ENCODE peak calls at places on chromosomes 16 and 17, in ten cellular contexts. J, Y, S, O, I, Z, L, H, Q and E are unnamed samples.

GRCh38 chr16:71351558-71351901 is 7.0 kb upstream of the CALB2 start:
- DNase-seq in Z (no peak), Q (no peak), J (no peak), O (no peak), L (peak), Y (no peak), H (no peak), I (no peak), S (no peak), E (no peak)

GRCh38 chr16:88337021-88337420 is 45.7 kb upstream of the ZNF469 start:
- DNase-seq in Z (no peak), L (no peak), Y (no peak), H (peak), J (no peak), I (no peak), S (no peak), Q (peak), O (peak), E (no peak)

GRCh38 chr17:82200743-82201497 is 11.7 kb downstream of the CCDC57 start:
- DNase-seq in S (no peak), I (no peak), O (no peak), Q (no peak), Z (no peak), H (no peak), Y (peak), J (no peak), L (no peak), E (no peak)

GRCh38 chr16:13912891-13913290 is 7.1 kb upstream of the ERCC4 start:
- DNase-seq in H (no peak), O (no peak), Z (no peak), Q (no peak), S (no peak), L (no peak), J (no peak), Y (no peak), I (no peak), E (no peak)

GRCh38 chr17:44110011-44110686 is 13.3 kb downstream of the HDAC5 start:
- DNase-seq in H (no peak), L (no peak), Z (no peak), S (no peak), Q (no peak), J (no peak), I (no peak), Y (no peak), O (no peak), E (no peak)

GRCh38 chr17:76955191-76955590 is 87.0 kb downstream of the MGAT5B start:
- DNase-seq in J (no peak), Z (no peak), Q (no peak), S (no peak), L (no peak), H (no peak), I (no peak), O (no peak), Y (no peak), E (no peak)

GRCh38 chr17:43661699-43662431 is at the start of gene MEOX1:
- DNase-seq in Q (peak), Y (no peak), I (no peak), O (peak), L (no peak), H (peak), Z (no peak), J (no peak), S (no peak), E (peak)

GRCh38 chr16:79415983-79416641 is 184.4 kb downstream of the MAF start:
- DNase-seq in S (peak), Q (no peak), Y (no peak), H (no peak), Z (no peak), O (no peak), J (no peak), I (no peak), L (no peak), E (no peak)

GRCh38 chr17:28641579-28641978 is 3.4 kb downstream of the BLTP2 start:
- DNase-seq in I (no peak), S (no peak), Y (no peak), Q (no peak), L (no peak), J (no peak), Z (no peak), H (no peak), O (no peak), E (no peak)

GRCh38 chr17:60169921-60170817 is 20.4 kb downstream of the CA4 start:
- DNase-seq in L (no peak), Z (peak), I (peak), O (peak), S (no peak), H (peak), Y (peak), Q (no peak), J (no peak), E (peak)

GRCh38 chr17:50056217-50056960 is 479 bp downstream of the ITGA3 start:
- DNase-seq in I (peak), O (peak), S (no peak), H (peak), J (no peak), Q (peak), Y (peak), Z (peak), L (peak), E (peak)

GRCh38 chr17:1931759-1932579 is 93.2 kb downstream of the RTN4RL1 start:
- DNase-seq in L (peak), S (no peak), I (no peak), Q (peak), O (peak), H (peak), Y (no peak), Z (no peak), J (no peak), E (no peak)

GRCh38 chr16:8310356-8310755 is 280.0 kb downstream of the TMEM114 start:
- DNase-seq in I (no peak), H (no peak), S (no peak), Q (no peak), J (no peak), Y (no peak), Z (no peak), O (no peak), L (no peak), E (no peak)

GRCh38 chr17:67390006-67390645 is 13.0 kb downstream of the PITPNC1 start:
- DNase-seq in Z (no peak), H (no peak), I (no peak), J (no peak), O (peak), Y (no peak), S (no peak), L (no peak), Q (no peak), E (no peak)

GRCh38 chr17:76481091-76481655 is 13.8 kb downstream of the AANAT start:
- DNase-seq in S (no peak), Q (no peak), Y (no peak), L (no peak), J (no peak), I (peak), O (no peak), H (no peak), Z (no peak), E (no peak)

GRCh38 chr17:34068506-34069035 is 186.5 kb upstream of the CCL2 start:
- DNase-seq in L (no peak), S (no peak), J (no peak), I (no peak), Y (no peak), Z (no peak), O (no peak), H (no peak), Q (no peak), E (no peak)

GRCh38 chr17:41366070-41366469 is 3.5 kb downstream of the KRT33B start:
- DNase-seq in J (no peak), I (no peak), Y (no peak), S (no peak), L (no peak), Z (no peak), Q (no peak), H (no peak), O (no peak), E (no peak)

GRCh38 chr16:73017321-73017720 is 30.6 kb downstream of the ZFHX3 start:
- DNase-seq in Q (no peak), O (no peak), H (no peak), S (peak), J (no peak), Z (no peak), I (no peak), Y (no peak), L (no peak), E (no peak)

GRCh38 chr16:1871974-1872635 is at the start of gene MEIOB:
- DNase-seq in Z (peak), Y (peak), L (peak), S (no peak), I (no peak), H (no peak), Q (peak), O (no peak), J (no peak), E (no peak)

GRCh38 chr16:49828545-49829267 is 27.2 kb downstream of the ZNF423 start:
- DNase-seq in O (no peak), H (no peak), I (no peak), Z (no peak), Y (no peak), Q (no peak), J (no peak), L (no peak), S (no peak), E (no peak)

GRCh38 chr16:85415196-85415988 is 197.7 kb upstream of the GSE1 start:
- DNase-seq in H (no peak), J (no peak), Z (peak), I (no peak), Y (no peak), L (peak), Q (no peak), O (no peak), S (no peak), E (no peak)

GRCh38 chr17:44353656-44354331 is 8.7 kb downstream of the GRN start:
- DNase-seq in L (no peak), H (peak), I (no peak), S (no peak), Q (no peak), J (no peak), Y (peak), Z (peak), O (no peak), E (no peak)

GRCh38 chr17:372157-373152 is 19.8 kb upstream of the RPH3AL start:
- DNase-seq in H (no peak), Y (no peak), O (peak), L (no peak), I (no peak), Z (no peak), Q (no peak), J (no peak), S (no peak), E (no peak)

GRCh38 chr17:34582185-34582900 is 3.0 kb downstream of the TMEM132E start:
- DNase-seq in Q (no peak), J (no peak), Y (no peak), L (no peak), I (no peak), Z (no peak), S (no peak), H (no peak), O (no peak), E (no peak)

GRCh38 chr16:74888227-74888862 is 96.6 kb downstream of the WDR59 start:
- DNase-seq in I (no peak), Y (no peak), S (no peak), Z (no peak), L (no peak), H (no peak), J (no peak), Q (no peak), O (no peak), E (no peak)

GRCh38 chr16:56836410-56836834 is 28.6 kb upstream of the SLC12A3 start:
- DNase-seq in J (no peak), S (no peak), L (no peak), Y (no peak), Q (no peak), Z (no peak), H (no peak), I (no peak), O (no peak), E (no peak)

GRCh38 chr17:69523252-69523861 is 108.9 kb downstream of the MAP2K6 start:
- DNase-seq in S (no peak), I (peak), H (peak), L (peak), J (no peak), O (peak), Y (peak), Q (peak), Z (no peak), E (peak)
- H3K4me3 ChIP-seq in S (no peak), I (no peak), H (no peak), L (no peak), J (no peak), O (no peak), Y (no peak), Q (no peak), Z (no peak), E (no peak)

DNA sequence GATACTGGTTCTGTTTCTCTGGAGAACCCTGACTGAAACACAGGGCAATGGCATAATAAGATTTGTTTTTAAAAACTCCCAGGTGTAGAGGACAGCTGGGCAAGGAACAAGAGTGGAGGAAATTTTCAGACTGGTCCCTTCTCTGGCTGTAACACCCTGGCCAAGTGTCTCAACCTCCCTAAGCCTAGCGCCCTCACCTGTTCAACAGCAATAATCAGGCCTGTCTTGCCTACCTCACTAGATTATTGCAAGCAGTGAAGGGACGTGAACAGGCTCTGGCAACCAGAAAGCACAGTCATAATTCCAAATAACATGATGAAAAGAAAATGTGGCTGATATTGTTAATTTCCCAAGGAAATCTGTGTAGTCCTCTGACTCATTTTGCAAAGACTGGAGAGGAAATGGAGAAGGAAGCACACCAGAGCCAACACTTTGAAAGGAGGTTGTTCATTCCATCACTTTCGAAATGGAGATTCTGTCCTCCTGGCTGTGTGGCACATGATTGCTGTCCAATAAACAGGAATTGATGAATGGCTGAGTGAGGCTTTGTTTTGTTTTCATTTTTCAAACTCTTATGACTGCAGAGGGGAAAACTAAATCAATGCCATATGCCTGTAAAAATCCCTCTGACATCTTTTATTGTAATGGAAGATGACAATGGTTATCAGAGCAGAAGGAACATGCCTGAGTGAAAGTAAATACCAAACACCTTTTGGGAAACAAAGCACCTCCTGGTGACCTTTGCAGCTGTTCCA is 87.4 kb upstream of the HLF start:
- DNase-seq in Y (no peak), L (no peak), J (no peak), O (no peak), H (peak), Z (no peak), S (no peak), I (no peak), Q (no peak), E (peak)
- TF ChIP-seq CTCF in Y (peak), L (no peak), J (no peak), O (no peak), H (peak), Z (no peak), S (no peak), I (no peak), Q (no peak), E (peak)

DNA sequence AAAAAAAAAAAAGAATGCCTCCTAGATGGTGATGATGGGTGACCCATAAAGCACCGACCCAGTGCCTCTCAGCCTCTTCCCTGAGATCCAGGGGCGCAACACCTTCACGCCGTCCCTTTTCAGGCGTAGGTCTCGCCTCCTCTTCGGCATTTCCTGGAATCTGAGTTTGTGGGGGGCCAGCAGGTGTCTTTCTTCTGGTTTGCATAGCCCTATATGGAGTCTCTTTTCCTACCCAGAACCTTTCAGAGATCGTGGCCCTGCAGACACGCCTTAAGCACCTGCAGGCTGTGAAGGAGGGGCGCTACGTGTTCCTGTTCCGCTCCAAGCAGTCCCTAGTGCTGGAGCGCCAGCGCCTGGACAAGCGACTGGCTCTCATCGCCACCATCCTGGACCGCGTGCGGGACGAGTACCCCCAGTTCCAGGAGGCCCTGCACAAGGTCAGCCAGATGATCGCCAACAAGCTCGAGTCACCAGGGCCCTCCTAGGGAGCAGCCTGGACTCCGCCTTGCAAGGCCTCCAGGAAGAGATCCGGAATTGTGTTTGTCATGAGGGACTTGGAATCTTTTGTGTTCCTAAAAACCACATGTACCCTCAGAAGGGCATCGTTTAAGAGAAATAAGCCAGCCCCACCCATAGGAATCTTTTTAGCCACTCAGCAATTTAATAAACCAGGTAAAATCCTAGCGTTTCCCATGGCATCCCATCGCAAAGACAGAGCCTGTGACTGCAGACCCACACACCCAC is 1.9 kb upstream of the GAA start:
- DNase-seq in S (no peak), Y (no peak), O (no peak), I (no peak), Q (no peak), J (no peak), Z (no peak), H (no peak), L (no peak), E (no peak)
- H3K4me3 ChIP-seq in S (no peak), Y (no peak), O (no peak), I (no peak), Q (no peak), J (no peak), Z (no peak), H (no peak), L (no peak), E (no peak)

DNA sequence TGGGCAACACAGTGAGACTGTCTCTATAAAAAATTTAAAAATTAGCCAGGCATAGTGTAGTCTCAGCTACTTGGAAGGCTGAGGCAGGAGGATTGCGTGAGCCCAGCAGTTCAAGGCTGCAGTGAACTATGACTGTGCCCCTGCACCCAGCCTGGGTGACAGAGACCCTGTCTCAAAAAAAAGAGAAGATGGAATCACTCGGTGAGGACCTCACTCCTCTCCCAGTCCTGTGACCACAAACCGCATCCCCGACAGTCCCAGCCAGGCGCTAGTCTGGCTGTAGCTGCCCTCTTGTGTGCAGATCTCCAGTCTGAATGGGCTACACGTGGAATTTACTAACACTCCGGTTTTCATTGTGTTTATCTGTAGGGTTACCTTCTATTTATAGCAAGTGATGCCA is 11.1 kb downstream of the DEXI start:
- DNase-seq in I (no peak), Y (no peak), Q (no peak), L (no peak), S (no peak), O (no peak), J (no peak), Z (no peak), H (no peak), E (no peak)
- TF ChIP-seq CTCF in I (no peak), Y (no peak), Q (no peak), L (no peak), S (no peak), O (no peak), J (no peak), Z (no peak), H (no peak), E (no peak)

GRCh38 chr16:82627811-82628339 is 1.1 kb downstream of the CDH13 start:
- DNase-seq in Q (peak), Z (peak), O (peak), S (peak), L (no peak), J (no peak), I (no peak), H (no peak), Y (no peak), E (peak)
- H3K4me3 ChIP-seq in Q (peak), Z (no peak), O (peak), S (peak), L (peak), J (peak), I (no peak), H (peak), Y (no peak), E (peak)

DNA sequence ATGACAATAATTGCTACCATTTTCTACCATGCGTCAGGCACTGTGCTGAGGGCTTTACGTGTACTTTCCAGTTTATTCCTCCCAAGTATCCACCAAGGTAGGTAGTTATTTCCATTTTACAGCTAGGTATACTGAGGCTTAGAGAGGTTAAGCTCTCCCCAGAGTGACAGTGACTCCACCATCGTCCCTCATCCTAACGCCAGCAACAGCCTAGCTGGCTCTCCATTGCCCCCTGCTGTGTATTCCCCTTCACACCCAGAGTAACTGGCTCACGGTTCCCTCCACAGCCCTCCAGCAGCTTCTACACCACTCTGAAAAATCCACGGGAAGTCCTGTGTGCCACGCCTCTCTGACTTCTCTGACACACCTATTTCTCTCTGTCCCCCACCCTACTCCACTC is 7.1 kb upstream of the ASGR1 start:
- DNase-seq in H (peak), S (no peak), O (no peak), I (peak), Q (no peak), Y (peak), L (no peak), Z (no peak), J (no peak), E (peak)
- TF ChIP-seq CTCF in H (peak), S (no peak), O (peak), I (peak), Q (peak), Y (peak), L (no peak), Z (no peak), J (no peak), E (peak)

GRCh38 chr17:79304907-79305306 is 230.3 kb downstream of the ENGASE start:
- DNase-seq in Y (peak), Z (no peak), H (no peak), S (no peak), O (no peak), J (no peak), L (no peak), I (no peak), Q (no peak), E (no peak)
- H3K4me3 ChIP-seq in Y (no peak), Z (no peak), H (no peak), S (no peak), O (no peak), J (no peak), L (no peak), I (no peak), Q (no peak), E (no peak)